ENCODE peak calls at places on chromosomes 5 and 9, in four cellular contexts. One of them, this sample, is unnamed.

GRCh38 chr9:5718296-5719032 is 89.6 kb downstream of the RIC1 start:
- DNase-seq in heart left ventricle: no peak
- DNase-seq in cardiac fibroblast: no peak
- DNase-seq in activated T-cell treated with anti-CD3 and anti-CD28 coated beads for 1 hour: no peak
- DNase-seq in this sample: peak

GRCh38 chr5:2207966-2208544 is 325.3 kb upstream of the IRX4 start:
- DNase-seq in cardiac fibroblast: no peak
- DNase-seq in heart left ventricle: no peak
- DNase-seq in activated T-cell treated with anti-CD3 and anti-CD28 coated beads for 1 hour: no peak
- DNase-seq in this sample: no peak

GRCh38 chr5:126100767-126101166 is 322.4 kb upstream of the GRAMD2B start:
- DNase-seq in heart left ventricle: no peak
- DNase-seq in cardiac fibroblast: peak
- DNase-seq in activated T-cell treated with anti-CD3 and anti-CD28 coated beads for 1 hour: no peak
- DNase-seq in this sample: peak

GRCh38 chr9:134642385-134643181 is 980 bp downstream of the COL5A1 start:
- DNase-seq in heart left ventricle: peak
- DNase-seq in cardiac fibroblast: peak
- DNase-seq in activated T-cell treated with anti-CD3 and anti-CD28 coated beads for 1 hour: no peak
- DNase-seq in this sample: peak

GRCh38 chr5:74233091-74233490 is 407.4 kb downstream of the ENC1 start:
- DNase-seq in cardiac fibroblast: no peak
- DNase-seq in heart left ventricle: no peak
- DNase-seq in activated T-cell treated with anti-CD3 and anti-CD28 coated beads for 1 hour: no peak
- DNase-seq in this sample: no peak

GRCh38 chr5:179872356-179873160 is 13.9 kb upstream of the MRNIP start:
- DNase-seq in heart left ventricle: no peak
- DNase-seq in activated T-cell treated with anti-CD3 and anti-CD28 coated beads for 1 hour: no peak
- DNase-seq in cardiac fibroblast: no peak
- DNase-seq in this sample: no peak

GRCh38 chr9:35774907-35775635 is 16.3 kb upstream of the NPR2 start:
- DNase-seq in activated T-cell treated with anti-CD3 and anti-CD28 coated beads for 1 hour: no peak
- DNase-seq in heart left ventricle: peak
- DNase-seq in cardiac fibroblast: peak
- DNase-seq in this sample: no peak

GRCh38 chr5:58235279-58235678 is 224.6 kb downstream of the PLK2 start:
- DNase-seq in cardiac fibroblast: peak
- DNase-seq in heart left ventricle: no peak
- DNase-seq in activated T-cell treated with anti-CD3 and anti-CD28 coated beads for 1 hour: no peak
- DNase-seq in this sample: peak

GRCh38 chr5:178319541-178320041 is 87.0 kb upstream of the PHYKPL start:
- DNase-seq in activated T-cell treated with anti-CD3 and anti-CD28 coated beads for 1 hour: no peak
- DNase-seq in heart left ventricle: no peak
- DNase-seq in cardiac fibroblast: no peak
- DNase-seq in this sample: no peak

GRCh38 chr9:134537891-134538520 is 103.6 kb upstream of the COL5A1 start:
- DNase-seq in activated T-cell treated with anti-CD3 and anti-CD28 coated beads for 1 hour: no peak
- DNase-seq in cardiac fibroblast: no peak
- DNase-seq in heart left ventricle: peak
- DNase-seq in this sample: peak

GRCh38 chr5:374631-375335 is 53.3 kb downstream of the AHRR start:
- DNase-seq in cardiac fibroblast: no peak
- DNase-seq in activated T-cell treated with anti-CD3 and anti-CD28 coated beads for 1 hour: no peak
- DNase-seq in heart left ventricle: no peak
- DNase-seq in this sample: no peak

GRCh38 chr9:9352877-9353481 is 1259.8 kb downstream of the PTPRD start:
- DNase-seq in cardiac fibroblast: peak
- DNase-seq in heart left ventricle: no peak
- DNase-seq in activated T-cell treated with anti-CD3 and anti-CD28 coated beads for 1 hour: no peak
- DNase-seq in this sample: peak

GRCh38 chr5:10069781-10070313 is 179.8 kb downstream of the ATPSCKMT start:
- DNase-seq in heart left ventricle: no peak
- DNase-seq in cardiac fibroblast: no peak
- DNase-seq in activated T-cell treated with anti-CD3 and anti-CD28 coated beads for 1 hour: no peak
- DNase-seq in this sample: no peak

GRCh38 chr9:100473271-100474081 is 527 bp downstream of the TMEFF1 start:
- DNase-seq in heart left ventricle: no peak
- DNase-seq in cardiac fibroblast: peak
- DNase-seq in activated T-cell treated with anti-CD3 and anti-CD28 coated beads for 1 hour: no peak
- DNase-seq in this sample: peak

GRCh38 chr9:89448381-89448780 is 49.5 kb downstream of the SEMA4D start:
- DNase-seq in activated T-cell treated with anti-CD3 and anti-CD28 coated beads for 1 hour: no peak
- DNase-seq in heart left ventricle: no peak
- DNase-seq in cardiac fibroblast: no peak
- DNase-seq in this sample: no peak

GRCh38 chr5:1321576-1321975 is 23.3 kb downstream of the CLPTM1L start:
- DNase-seq in heart left ventricle: no peak
- DNase-seq in cardiac fibroblast: no peak
- DNase-seq in activated T-cell treated with anti-CD3 and anti-CD28 coated beads for 1 hour: no peak
- DNase-seq in this sample: no peak

GRCh38 chr9:2780846-2781245 is 63.0 kb downstream of the PUM3 start:
- DNase-seq in heart left ventricle: no peak
- DNase-seq in cardiac fibroblast: no peak
- DNase-seq in activated T-cell treated with anti-CD3 and anti-CD28 coated beads for 1 hour: no peak
- DNase-seq in this sample: peak

GRCh38 chr9:89374176-89374575 is 55.9 kb downstream of the SECISBP2 start:
- DNase-seq in activated T-cell treated with anti-CD3 and anti-CD28 coated beads for 1 hour: no peak
- DNase-seq in cardiac fibroblast: peak
- DNase-seq in heart left ventricle: no peak
- DNase-seq in this sample: no peak

GRCh38 chr5:154408806-154409205 is 37.0 kb upstream of the SAP30L start:
- DNase-seq in activated T-cell treated with anti-CD3 and anti-CD28 coated beads for 1 hour: no peak
- DNase-seq in cardiac fibroblast: no peak
- DNase-seq in heart left ventricle: no peak
- DNase-seq in this sample: no peak

GRCh38 chr5:14035859-14036440 is 91.5 kb upstream of the DNAH5 start:
- DNase-seq in cardiac fibroblast: peak
- DNase-seq in activated T-cell treated with anti-CD3 and anti-CD28 coated beads for 1 hour: no peak
- DNase-seq in heart left ventricle: peak
- DNase-seq in this sample: peak

GRCh38 chr5:148471379-148471778 is 87.6 kb downstream of the FBXO38 start:
- DNase-seq in cardiac fibroblast: no peak
- DNase-seq in activated T-cell treated with anti-CD3 and anti-CD28 coated beads for 1 hour: no peak
- DNase-seq in heart left ventricle: no peak
- DNase-seq in this sample: peak

GRCh38 chr5:10663531-10664183 is 97.4 kb downstream of the DAP start:
- DNase-seq in heart left ventricle: no peak
- DNase-seq in cardiac fibroblast: peak
- DNase-seq in activated T-cell treated with anti-CD3 and anti-CD28 coated beads for 1 hour: no peak
- DNase-seq in this sample: peak

GRCh38 chr5:115439042-115439441 is 105.5 kb downstream of the FEM1C start:
- DNase-seq in activated T-cell treated with anti-CD3 and anti-CD28 coated beads for 1 hour: no peak
- DNase-seq in heart left ventricle: no peak
- DNase-seq in cardiac fibroblast: no peak
- DNase-seq in this sample: no peak

GRCh38 chr5:149271717-149272558 is at the start of gene AFAP1L1:
- DNase-seq in cardiac fibroblast: peak
- DNase-seq in activated T-cell treated with anti-CD3 and anti-CD28 coated beads for 1 hour: no peak
- DNase-seq in heart left ventricle: peak
- DNase-seq in this sample: peak

GRCh38 chr9:36845844-36846243 is 188.2 kb downstream of the PAX5 start:
- DNase-seq in activated T-cell treated with anti-CD3 and anti-CD28 coated beads for 1 hour: no peak
- DNase-seq in cardiac fibroblast: no peak
- DNase-seq in heart left ventricle: no peak
- DNase-seq in this sample: no peak

GRCh38 chr5:134511796-134512660 is 13.4 kb upstream of the JADE2 start:
- DNase-seq in heart left ventricle: peak
- DNase-seq in cardiac fibroblast: peak
- DNase-seq in activated T-cell treated with anti-CD3 and anti-CD28 coated beads for 1 hour: no peak
- DNase-seq in this sample: peak

GRCh38 chr5:127680579-127680978 is 22.6 kb upstream of the CCDC192 start:
- DNase-seq in heart left ventricle: no peak
- DNase-seq in cardiac fibroblast: no peak
- DNase-seq in activated T-cell treated with anti-CD3 and anti-CD28 coated beads for 1 hour: no peak
- DNase-seq in this sample: no peak

GRCh38 chr9:30075451-30076199 is 2308.8 kb upstream of the ACO1 start:
- DNase-seq in activated T-cell treated with anti-CD3 and anti-CD28 coated beads for 1 hour: no peak
- DNase-seq in cardiac fibroblast: no peak
- DNase-seq in heart left ventricle: no peak
- DNase-seq in this sample: no peak

GRCh38 chr5:39518516-39518915 is 93.7 kb upstream of the DAB2 start:
- DNase-seq in heart left ventricle: no peak
- DNase-seq in cardiac fibroblast: peak
- DNase-seq in activated T-cell treated with anti-CD3 and anti-CD28 coated beads for 1 hour: no peak
- DNase-seq in this sample: peak

GRCh38 chr5:25006734-25007133 is 362.0 kb upstream of the CDH10 start:
- DNase-seq in activated T-cell treated with anti-CD3 and anti-CD28 coated beads for 1 hour: no peak
- DNase-seq in cardiac fibroblast: peak
- DNase-seq in heart left ventricle: no peak
- DNase-seq in this sample: peak

GRCh38 chr9:115691686-115692085 is 461.9 kb upstream of the PAPPA start:
- DNase-seq in heart left ventricle: no peak
- DNase-seq in cardiac fibroblast: peak
- DNase-seq in activated T-cell treated with anti-CD3 and anti-CD28 coated beads for 1 hour: no peak
- DNase-seq in this sample: peak

GRCh38 chr5:18761801-18762200 is 1127.5 kb downstream of the TAF11L14 start:
- DNase-seq in cardiac fibroblast: no peak
- DNase-seq in activated T-cell treated with anti-CD3 and anti-CD28 coated beads for 1 hour: no peak
- DNase-seq in heart left ventricle: no peak
- DNase-seq in this sample: no peak

GRCh38 chr5:27963050-27963783 is 924.8 kb upstream of the CDH9 start:
- DNase-seq in heart left ventricle: no peak
- DNase-seq in activated T-cell treated with anti-CD3 and anti-CD28 coated beads for 1 hour: no peak
- DNase-seq in cardiac fibroblast: no peak
- DNase-seq in this sample: no peak

GRCh38 chr9:130118841-130119520 is 53.2 kb upstream of the NCS1 start:
- DNase-seq in cardiac fibroblast: no peak
- DNase-seq in heart left ventricle: no peak
- DNase-seq in activated T-cell treated with anti-CD3 and anti-CD28 coated beads for 1 hour: no peak
- DNase-seq in this sample: peak

GRCh38 chr5:143533978-143534763 is 130.7 kb upstream of the NR3C1 start:
- DNase-seq in activated T-cell treated with anti-CD3 and anti-CD28 coated beads for 1 hour: no peak
- DNase-seq in cardiac fibroblast: no peak
- DNase-seq in heart left ventricle: peak
- DNase-seq in this sample: no peak

GRCh38 chr5:147174671-147175070 is 60.2 kb upstream of the STK32A start:
- DNase-seq in heart left ventricle: no peak
- DNase-seq in activated T-cell treated with anti-CD3 and anti-CD28 coated beads for 1 hour: no peak
- DNase-seq in cardiac fibroblast: no peak
- DNase-seq in this sample: no peak

GRCh38 chr9:111952559-111952958 is 55.9 kb downstream of the UGCG start:
- DNase-seq in activated T-cell treated with anti-CD3 and anti-CD28 coated beads for 1 hour: no peak
- DNase-seq in cardiac fibroblast: peak
- DNase-seq in heart left ventricle: no peak
- DNase-seq in this sample: peak

GRCh38 chr5:26812714-26813113 is 225.7 kb downstream of the CDH9 start:
- DNase-seq in activated T-cell treated with anti-CD3 and anti-CD28 coated beads for 1 hour: no peak
- DNase-seq in cardiac fibroblast: no peak
- DNase-seq in heart left ventricle: no peak
- DNase-seq in this sample: no peak

GRCh38 chr5:114243281-114243982 is 118.4 kb upstream of the KCNN2 start:
- DNase-seq in cardiac fibroblast: peak
- DNase-seq in activated T-cell treated with anti-CD3 and anti-CD28 coated beads for 1 hour: no peak
- DNase-seq in heart left ventricle: no peak
- DNase-seq in this sample: peak